ENCODE peak calls at places on chromosomes 7 and 10, in five cellular contexts. M is fibroblast of lung, E is sigmoid colon, O is endothelial cell of umbilical vein, F is neuronal stem cell. Y is an unnamed sample.

GRCh38 chr10:110067960-110068770 is 60.4 kb downstream of the ADD3 start:
- DNase-seq in O (no peak), F (no peak), M (peak; percentile 45), E (no peak), Y (peak; percentile 32)

GRCh38 chr10:35770817-35771355 is 128.8 kb upstream of the FZD8 start:
- DNase-seq in M (no peak), F (no peak), E (no peak), O (no peak), Y (peak; percentile 79)

GRCh38 chr7:38525857-38526256 is 105.3 kb downstream of the AMPH start:
- DNase-seq in F (no peak), O (no peak), M (no peak), E (no peak), Y (no peak)

GRCh38 chr10:80164596-80164995 is 32.1 kb downstream of the PLAC9 start:
- DNase-seq in M (no peak), O (no peak), F (no peak), E (no peak), Y (no peak)

GRCh38 chr10:25231751-25232150 is 57.0 kb downstream of the GPR158 start:
- DNase-seq in F (no peak), O (no peak), M (no peak), E (no peak), Y (no peak)

GRCh38 chr10:104328916-104329710 is 9.2 kb downstream of the ITPRIP start:
- DNase-seq in O (peak; percentile 86), M (peak; percentile 94), F (peak; percentile 79), E (peak; percentile 87), Y (no peak)

GRCh38 chr7:98772242-98772603 is 97.6 kb downstream of the TMEM130 start:
- DNase-seq in E (no peak), O (no peak), M (no peak), F (no peak), Y (no peak)

GRCh38 chr10:46549171-46550075 is 7.0 kb downstream of the GPRIN2 start:
- DNase-seq in E (peak; percentile 68), F (no peak), O (no peak), M (no peak), Y (no peak)

GRCh38 chr10:71795248-71795647 is 21.9 kb upstream of the VSIR start:
- DNase-seq in E (no peak), M (peak; percentile 33), F (peak; percentile 49), O (peak; percentile 24), Y (no peak)

GRCh38 chr10:14971867-14972448 is 12.8 kb downstream of the MEIG1 start:
- DNase-seq in E (no peak), M (no peak), O (peak; percentile 33), F (no peak), Y (peak; percentile 28)

GRCh38 chr7:3092468-3092867 is 48.8 kb upstream of the CARD11 start:
- DNase-seq in O (no peak), F (no peak), M (peak; percentile 11), E (peak; percentile 71), Y (peak; percentile 32)

GRCh38 chr7:155921086-155921803 is 109.0 kb upstream of the SHH start:
- DNase-seq in E (peak; percentile 54), O (no peak), M (no peak), F (no peak), Y (no peak)

GRCh38 chr7:1969459-1970284 is 263.1 kb downstream of the MAD1L1 start:
- DNase-seq in E (no peak), O (no peak), M (no peak), F (no peak), Y (no peak)

GRCh38 chr7:126022452-126022851 is 1092.8 kb upstream of the POT1 start:
- DNase-seq in F (no peak), E (no peak), M (no peak), O (no peak), Y (no peak)

GRCh38 chr10:72426982-72427381 is 72.3 kb upstream of the DNAJB12 start:
- DNase-seq in O (no peak), E (no peak), F (peak; percentile 18), M (no peak), Y (no peak)

GRCh38 chr7:91288208-91288824 is 24.1 kb downstream of the FZD1 start:
- DNase-seq in O (peak; percentile 41), F (no peak), M (no peak), E (no peak), Y (peak; percentile 61)

DNA sequence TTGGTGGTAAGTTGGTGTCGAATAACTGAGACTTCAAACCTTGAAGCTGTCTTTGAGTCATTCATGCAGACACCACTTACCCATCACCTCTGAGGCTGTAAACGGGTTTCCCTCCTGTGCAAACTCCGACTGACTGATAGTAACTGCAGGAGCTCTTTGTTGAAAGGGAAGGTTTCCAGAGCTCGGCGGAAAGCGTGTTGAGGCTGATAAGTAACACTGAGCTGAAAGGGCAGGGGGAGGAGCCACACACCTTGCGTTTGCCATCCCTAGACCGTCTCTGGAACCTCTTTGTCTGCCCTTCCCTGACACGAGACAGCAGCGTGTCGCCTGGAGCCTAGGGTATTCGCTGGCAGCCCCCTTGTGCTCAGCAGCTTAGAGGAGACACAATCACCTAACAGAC is 134.0 kb downstream of the PAXIP1 start:
- DNase-seq in M (no peak), E (peak; percentile 58), F (no peak), O (no peak), Y (peak; percentile 28)
- H3K9me3 ChIP-seq in M (peaks cover 3% of the 10 kb centered on the region), E (no peaks in the 10 kb centered on the region), F (no peaks in the 10 kb centered on the region), O (peaks cover 2% of the 10 kb centered on the region), Y (no peaks in the 10 kb centered on the region)

GRCh38 chr10:128956149-128956548 is 510.9 kb upstream of the MGMT start:
- DNase-seq in M (no peak), E (no peak), O (no peak), F (no peak), Y (no peak)

GRCh38 chr10:128950159-128950956 is 516.7 kb upstream of the MGMT start:
- DNase-seq in E (peak; percentile 47), M (no peak), F (no peak), O (no peak), Y (no peak)

GRCh38 chr10:128952856-128953255 is 514.2 kb upstream of the MGMT start:
- DNase-seq in F (no peak), E (no peak), O (no peak), M (no peak), Y (no peak)
- H3K9me3 ChIP-seq in F (no peaks in the 10 kb centered on the region), E (no peaks in the 10 kb centered on the region), O (peaks cover 3% of the 10 kb centered on the region), M (no peaks in the 10 kb centered on the region), Y (no peaks in the 10 kb centered on the region)

GRCh38 chr7:12490105-12490688 is 80.3 kb upstream of the SCIN start:
- DNase-seq in F (no peak), M (peak; percentile 61), O (peak; percentile 48), E (no peak), Y (peak; percentile 24)

GRCh38 chr7:12490941-12491340 is 79.6 kb upstream of the SCIN start:
- DNase-seq in M (no peak), E (no peak), F (no peak), O (no peak), Y (no peak)

GRCh38 chr7:12491526-12491925 is 79.0 kb upstream of the SCIN start:
- DNase-seq in F (no peak), E (no peak), O (no peak), M (no peak), Y (no peak)

GRCh38 chr7:12481722-12482121 is 78.1 kb upstream of the VWDE start:
- DNase-seq in E (no peak), O (no peak), F (no peak), M (peak; percentile 38), Y (no peak)

GRCh38 chr7:12485845-12486244 is 82.2 kb upstream of the VWDE start:
- DNase-seq in M (no peak), E (no peak), F (no peak), O (no peak), Y (no peak)
- H3K9me3 ChIP-seq in M (no peaks in the 10 kb centered on the region), E (no peaks in the 10 kb centered on the region), F (no peaks in the 10 kb centered on the region), O (no peaks in the 10 kb centered on the region), Y (no peaks in the 10 kb centered on the region)

DNA sequence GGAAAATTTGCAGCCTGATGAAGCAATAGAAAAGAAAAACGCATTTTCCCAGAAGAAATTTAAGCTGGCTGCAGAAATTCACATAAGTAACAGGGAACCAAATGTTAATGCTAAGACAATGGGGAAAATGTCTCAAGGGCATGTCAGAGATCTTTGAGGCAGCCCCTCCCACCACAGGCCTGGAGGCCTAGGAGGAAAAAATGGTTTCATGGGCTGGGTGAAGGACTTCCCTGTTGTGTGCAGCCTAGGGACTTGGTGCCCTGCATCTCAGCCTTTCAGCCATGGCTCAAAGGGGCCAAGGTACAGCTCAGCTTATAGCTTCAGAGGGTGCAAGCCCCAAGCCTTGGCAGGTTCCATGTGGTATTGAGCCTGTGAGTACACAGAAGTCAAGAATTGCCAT is 476.1 kb upstream of the DPP6 start:
- DNase-seq in M (no peak), O (no peak), F (no peak), E (no peak), Y (no peak)
- H3K9me3 ChIP-seq in M (no peaks in the 10 kb centered on the region), O (peaks cover 3% of the 10 kb centered on the region), F (no peaks in the 10 kb centered on the region), E (no peaks in the 10 kb centered on the region), Y (no peaks in the 10 kb centered on the region)

GRCh38 chr7:64685741-64686140 is 19.8 kb downstream of the ZNF107 start:
- DNase-seq in F (no peak), O (no peak), M (no peak), E (no peak), Y (no peak)

GRCh38 chr7:64686493-64687184 is 20.7 kb downstream of the ZNF107 start:
- DNase-seq in M (no peak), F (no peak), E (no peak), O (no peak), Y (no peak)

GRCh38 chr7:64687249-64687648 is 21.3 kb downstream of the ZNF107 start:
- DNase-seq in E (no peak), M (no peak), O (no peak), F (no peak), Y (no peak)

DNA sequence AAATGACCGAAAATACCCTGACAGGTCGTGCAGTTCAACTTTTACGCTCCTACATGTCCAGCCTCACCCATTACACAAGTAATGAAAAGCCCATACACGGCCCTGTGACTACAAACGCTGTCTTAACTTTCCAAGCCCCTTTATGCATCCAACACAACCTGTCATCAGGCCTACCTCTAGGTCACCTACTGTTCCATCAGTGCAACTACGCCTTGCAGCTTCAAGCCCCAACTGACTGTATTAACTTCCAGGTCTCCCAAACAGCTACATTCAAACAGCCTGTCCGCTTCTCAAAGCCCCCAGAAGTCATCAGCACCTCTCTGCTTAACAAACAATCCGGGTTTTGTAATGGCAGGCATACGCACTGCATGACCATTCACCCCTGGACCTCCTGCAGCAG is 19.2 kb downstream of the ZNF107 start:
- DNase-seq in O (no peak), F (no peak), E (no peak), M (no peak), Y (no peak)
- H3K9me3 ChIP-seq in O (no peaks in the 10 kb centered on the region), F (peaks cover 91% of the 10 kb centered on the region), E (no peaks in the 10 kb centered on the region), M (no peaks in the 10 kb centered on the region), Y (peaks cover 2% of the 10 kb centered on the region)

DNA sequence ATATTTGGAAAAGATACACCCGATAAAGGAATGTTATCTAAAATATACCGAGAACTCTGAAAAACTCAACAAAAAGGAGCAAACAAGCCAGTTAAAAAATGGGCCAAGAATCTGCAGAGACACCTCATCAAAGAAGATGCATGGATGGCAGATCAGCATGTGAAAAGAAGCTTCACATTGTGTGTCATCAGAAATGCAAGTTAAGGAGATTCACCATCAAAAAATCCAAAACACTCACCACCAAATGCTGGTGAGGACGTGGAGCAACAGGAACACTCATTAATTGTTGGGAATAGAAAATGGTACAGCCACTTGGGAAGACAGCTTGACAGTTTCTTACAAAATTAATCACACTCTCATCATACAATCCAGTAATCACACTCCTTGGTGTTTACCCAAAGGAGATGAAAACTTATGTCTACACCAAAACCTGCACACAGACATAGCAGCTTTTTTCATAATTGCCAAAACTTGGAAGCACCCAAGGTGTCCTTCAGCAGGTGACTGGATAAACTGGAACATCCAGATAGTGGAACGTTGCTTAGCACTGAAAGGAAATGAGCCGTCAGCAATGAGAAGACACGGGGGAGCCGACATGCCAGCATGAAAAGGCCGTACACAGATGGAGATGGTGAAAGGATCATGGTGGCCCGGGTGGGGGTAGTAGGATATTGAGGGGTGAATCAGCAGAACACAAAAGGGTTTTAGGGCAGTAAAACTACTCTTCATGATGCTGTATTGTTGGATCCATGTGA is 27.9 kb upstream of the PWWP2B start:
- DNase-seq in F (no peak), M (no peak), E (peak; percentile 33), O (no peak), Y (no peak)
- H3K9me3 ChIP-seq in F (no peaks in the 10 kb centered on the region), M (no peaks in the 10 kb centered on the region), E (no peaks in the 10 kb centered on the region), O (no peaks in the 10 kb centered on the region), Y (no peaks in the 10 kb centered on the region)